ENCODE peak calls at places on chromosomes 13 and 19, in five cellular contexts. H is stomach, Y is ovary, X is Peyer's patch, Q is lower leg skin. S is an unnamed sample.

GRCh38 chr13:74200081-74200480 is 65.9 kb upstream of the KLF12 start:
- DNase-seq in X (no peak), H (no peak), Y (no peak), Q (no peak), S (no peak)

GRCh38 chr13:113415825-113416224 is 37.5 kb downstream of the ADPRHL1 start:
- DNase-seq in Q (no peak), H (no peak), Y (no peak), X (no peak), S (no peak)

GRCh38 chr13:36344173-36344572 is 2.0 kb downstream of the SPART start:
- DNase-seq in H (no peak), Y (peak; percentile 33), X (no peak), Q (no peak), S (peak; percentile 62)

GRCh38 chr13:93559718-93560117 is 333.1 kb downstream of the GPC6 start:
- DNase-seq in Q (no peak), X (no peak), H (no peak), Y (no peak), S (no peak)

GRCh38 chr13:81140675-81141074 is 799.7 kb upstream of the SPRY2 start:
- DNase-seq in X (no peak), Y (no peak), H (no peak), Q (no peak), S (no peak)

GRCh38 chr19:55284405-55285058 is 735 bp downstream of the BRSK1 start:
- DNase-seq in Y (no peak), X (no peak), H (no peak), Q (no peak), S (no peak)

GRCh38 chr19:51439021-51439465 is 19.2 kb downstream of the SIGLEC8 start:
- DNase-seq in X (peak; percentile 60), Q (no peak), Y (no peak), H (no peak), S (no peak)

GRCh38 chr13:111877906-111878305 is 189.0 kb upstream of the SOX1 start:
- DNase-seq in Y (no peak), Q (no peak), H (no peak), X (no peak), S (no peak)

GRCh38 chr13:40969169-40969901 is 49.8 kb downstream of the ELF1 start:
- DNase-seq in H (no peak), X (no peak), Q (no peak), Y (no peak), S (no peak)

GRCh38 chr19:27745978-27746542 is 1466.9 kb downstream of the UQCRFS1 start:
- DNase-seq in Q (peak; percentile 8), H (peak; percentile 4), X (peak; percentile 18), Y (no peak), S (no peak)

GRCh38 chr19:29855087-29855486 is 43.3 kb downstream of the CCNE1 start:
- DNase-seq in Q (no peak), H (no peak), Y (no peak), X (no peak), S (no peak)

GRCh38 chr19:55935206-55935605 is 3.1 kb upstream of the NLRP13 start:
- DNase-seq in H (no peak), Y (no peak), X (no peak), Q (no peak), S (no peak)

GRCh38 chr19:33376423-33376822 is 2.9 kb downstream of the CEBPG start:
- DNase-seq in H (peak; percentile 86), X (peak; percentile 94), Q (peak; percentile 84), Y (no peak), S (peak; percentile 67)

GRCh38 chr19:23991170-23991569 is 76.5 kb downstream of the ZNF726 start:
- DNase-seq in Y (no peak), X (no peak), Q (no peak), H (peak; percentile 83), S (no peak)

GRCh38 chr19:29724102-29724641 is 9.1 kb upstream of the C19orf12 start:
- DNase-seq in H (no peak), Q (no peak), X (no peak), Y (no peak), S (no peak)

GRCh38 chr13:112818040-112818697 is 128.3 kb downstream of the ATP11A start:
- DNase-seq in Y (no peak), H (peak; percentile 10), X (peak; percentile 34), Q (no peak), S (no peak)

GRCh38 chr13:98664047-98664446 is 87.1 kb upstream of the STK24 start:
- DNase-seq in Y (no peak), H (no peak), Q (peak; percentile 42), X (no peak), S (no peak)

GRCh38 chr19:51514866-51515481 is 13.4 kb upstream of the SIGLEC12 start:
- DNase-seq in H (no peak), Q (no peak), X (no peak), Y (no peak), S (no peak)

GRCh38 chr19:4181053-4181508 is 1.3 kb downstream of the SIRT6 start:
- DNase-seq in X (peak; percentile 50), H (no peak), Y (no peak), Q (no peak), S (no peak)
- TF ChIP-seq POLR2A in X (no peak), H (no peak), Y (no peak), Q (no peak), S (no peak)

GRCh38 chr19:3178377-3178972 is at the start of gene S1PR4:
- DNase-seq in X (peak; percentile 85), H (no peak), Y (no peak), Q (no peak), S (no peak)

GRCh38 chr19:3179739-3180293 is 1.2 kb downstream of the S1PR4 start:
- DNase-seq in X (no peak), H (no peak), Q (no peak), Y (no peak), S (no peak)

GRCh38 chr19:3178973-3179738 is 587 bp downstream of the S1PR4 start:
- DNase-seq in Q (no peak), H (no peak), Y (no peak), X (peak; percentile 60), S (no peak)

GRCh38 chr19:3176715-3177501 is 1.7 kb upstream of the S1PR4 start:
- DNase-seq in H (peak; percentile 69), Q (no peak), Y (no peak), X (peak; percentile 68), S (no peak)

GRCh38 chr19:3175761-3176714 is 2.5 kb upstream of the S1PR4 start:
- DNase-seq in X (peak; percentile 79), H (peak; percentile 90), Y (no peak), Q (no peak), S (no peak)
- TF ChIP-seq POLR2A in X (no peak), H (no peak), Y (no peak), Q (no peak), S (no peak)

GRCh38 chr19:13150919-13151604 is 851 bp downstream of the IER2 start:
- DNase-seq in X (peak; percentile 60), Y (peak; percentile 69), Q (peak; percentile 43), H (no peak), S (peak; percentile 57)
- TF ChIP-seq POLR2A in X (no peak), Y (no peak), Q (no peak), H (no peak), S (no peak)

GRCh38 chr13:51221674-51222509 is at the start of gene FAM124A:
- DNase-seq in Q (no peak), Y (peak; percentile 49), X (peak; percentile 58), H (peak; percentile 57), S (peak; percentile 26)
- TF ChIP-seq POLR2A in Q (no peak), Y (no peak), X (no peak), H (no peak), S (no peak)

GRCh38 chr19:48718711-48719231 is 754 bp downstream of the MAMSTR start:
- DNase-seq in Y (peak; percentile 69), X (no peak), H (no peak), Q (no peak), S (no peak)

GRCh38 chr19:48720251-48720612 is 707 bp upstream of the MAMSTR start:
- DNase-seq in X (no peak), Y (peak; percentile 73), Q (no peak), H (no peak), S (no peak)

GRCh38 chr19:48719263-48720171 is at the start of gene MAMSTR:
- DNase-seq in X (no peak), Y (peak; percentile 74), Q (no peak), H (no peak), S (peak; percentile 57)

GRCh38 chr19:48722196-48722708 is 2.7 kb upstream of the MAMSTR start:
- DNase-seq in H (no peak), Q (no peak), X (no peak), Y (no peak), S (no peak)

DNA sequence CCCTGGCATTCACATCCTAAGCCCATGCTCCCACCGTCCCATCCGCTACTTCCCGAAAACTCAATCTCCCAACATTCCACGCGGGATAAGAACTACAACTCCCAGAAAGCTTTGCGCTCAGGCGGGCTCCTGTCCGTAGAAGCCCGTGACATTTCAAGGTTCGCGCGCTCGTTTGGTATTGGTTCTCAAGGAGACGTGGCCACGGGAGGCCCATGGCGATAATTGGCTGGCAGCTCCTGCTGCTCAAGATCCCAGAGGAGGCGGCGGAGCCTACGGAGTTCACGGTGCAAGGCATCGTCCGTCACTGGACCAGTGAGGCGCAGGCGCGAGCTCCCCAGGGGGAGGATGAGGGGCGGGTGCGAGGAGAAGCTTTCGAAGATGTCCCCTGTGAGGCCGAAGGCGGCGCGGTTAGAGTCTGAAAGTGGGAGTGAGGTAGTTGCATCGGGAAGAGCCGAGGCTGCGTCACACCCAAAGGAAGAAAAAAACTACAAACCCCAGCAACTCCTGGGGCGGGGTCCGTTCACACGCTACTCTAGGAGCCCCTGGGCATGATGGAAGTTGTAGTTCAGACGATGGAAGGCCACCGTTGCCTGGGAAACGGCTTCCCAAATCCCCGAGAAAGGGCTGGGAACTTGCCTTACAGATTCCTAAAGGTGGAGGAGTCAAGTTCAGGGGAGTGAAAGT is 1.2 kb upstream of the MAMSTR start:
- DNase-seq in Y (peak; percentile 99), H (peak; percentile 97), X (peak; percentile 100), Q (peak; percentile 98), S (peak; percentile 98)
- TF ChIP-seq POLR2A in Y (peak; percentile 27), H (no peak), X (no peak), Q (no peak), S (no peak)

DNA sequence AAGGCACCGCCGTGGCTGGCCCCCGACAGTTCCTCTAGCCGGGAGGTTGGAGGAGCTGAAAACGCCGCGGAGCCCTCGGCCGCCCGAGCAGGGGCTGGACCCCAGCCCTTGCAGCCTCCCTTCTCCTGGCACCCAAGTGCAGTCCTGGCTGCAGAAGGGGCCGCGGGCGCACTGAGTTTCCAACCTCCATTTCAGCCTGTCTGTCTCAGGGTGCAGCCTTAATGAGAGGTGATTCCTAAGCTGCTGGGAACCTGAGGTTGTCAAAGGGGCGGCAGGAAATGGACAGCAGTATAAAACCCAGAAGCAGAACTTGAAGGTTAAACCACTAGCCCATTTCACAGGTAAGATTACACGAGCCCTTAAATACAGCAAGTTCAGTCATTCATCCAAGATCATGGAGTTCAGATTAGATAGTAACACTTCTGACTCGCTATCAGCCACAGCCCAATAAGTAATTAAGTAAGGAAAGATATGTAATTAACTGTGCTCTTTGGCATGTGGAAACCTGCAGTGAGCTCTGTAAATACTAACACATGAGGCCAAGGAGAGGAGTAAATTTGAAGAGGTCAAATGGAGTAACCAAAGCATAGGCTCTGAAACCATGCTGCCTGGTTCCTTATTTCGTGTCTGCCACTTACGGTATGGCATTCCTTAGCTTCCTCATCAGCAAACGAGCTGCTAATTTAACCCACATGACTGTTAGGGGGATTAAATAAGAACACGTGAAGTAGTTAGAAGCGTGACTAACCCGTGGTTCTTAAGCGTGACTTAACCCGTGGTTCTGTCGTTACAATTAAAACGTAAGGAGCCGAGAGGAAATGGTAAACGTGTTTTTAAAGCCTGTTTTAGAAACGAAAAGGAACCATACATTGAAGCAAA is 682 bp downstream of the SETDB2 start:
- DNase-seq in Y (no peak), H (no peak), Q (peak; percentile 78), X (peak; percentile 64), S (no peak)
- TF ChIP-seq POLR2A in Y (peak; percentile 26), H (no peak), Q (no peak), X (no peak), S (peak; percentile 11)

S was measured in uterus.